ENCODE peak calls at places on chromosomes 16 and 17, in four cellular contexts. H, V, Z and E are unnamed samples.

GRCh38 chr17:30323262-30323894 is 10.5 kb downstream of the TMIGD1 start:
- DNase-seq in V (no peak), H (no peak), Z (no peak), E (no peak)

GRCh38 chr16:2081201-2081600 is 33.4 kb downstream of the TSC2 start:
- DNase-seq in V (no peak), Z (no peak), H (no peak), E (no peak)

GRCh38 chr17:48002920-48003685 is 32.2 kb downstream of the CDK5RAP3 start:
- DNase-seq in Z (peak; percentile 79), V (peak; percentile 70), H (no peak), E (no peak)

GRCh38 chr17:69084911-69085310 is 24.2 kb upstream of the ABCA9 start:
- DNase-seq in Z (peak; percentile 92), V (peak; percentile 73), H (peak; percentile 84), E (no peak)

GRCh38 chr16:85988723-85989313 is 89.9 kb downstream of the IRF8 start:
- DNase-seq in V (no peak), H (no peak), Z (no peak), E (no peak)

GRCh38 chr16:85615014-85615851 is 2.1 kb downstream of the GSE1 start:
- DNase-seq in Z (peak; percentile 70), H (peak; percentile 86), V (peak; percentile 73), E (no peak)

GRCh38 chr16:24810951-24811843 is 34.6 kb upstream of the SLC5A11 start:
- DNase-seq in H (no peak), V (no peak), Z (no peak), E (no peak)

GRCh38 chr16:75385507-75386152 is 47.7 kb downstream of the CFDP1 start:
- DNase-seq in Z (no peak), H (peak; percentile 64), V (no peak), E (peak; percentile 88)

GRCh38 chr17:72342061-72342460 is 221.2 kb downstream of the SOX9 start:
- DNase-seq in V (no peak), Z (no peak), H (peak; percentile 43), E (no peak)

DNA sequence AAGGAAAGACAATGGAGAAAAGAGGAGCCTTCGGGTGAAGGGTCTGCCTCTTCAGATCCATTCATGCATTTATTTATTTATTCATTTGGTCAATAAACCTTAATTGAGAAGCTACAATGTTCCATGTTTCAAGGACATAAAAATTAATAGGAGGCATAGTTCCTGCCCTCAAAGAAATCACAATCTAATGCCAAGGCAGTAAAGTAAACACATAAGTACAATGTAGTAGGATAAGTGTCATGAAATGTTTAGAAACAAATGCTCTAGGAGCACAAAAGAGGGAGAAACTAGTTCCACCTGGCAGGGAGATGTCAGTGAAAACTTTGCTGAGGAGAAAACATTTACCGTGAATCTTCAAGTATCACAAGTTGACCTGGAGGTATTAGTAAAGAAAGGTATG is 103.5 kb upstream of the NOG start:
- DNase-seq in V (no peak), Z (no peak), H (no peak), E (no peak)
- H4K5ac ChIP-seq in V (no peak overlapping the region), Z (no peak overlapping the region), H (no peak overlapping the region), E (no peak overlapping the region)

GRCh38 chr17:12391468-12391867 is 274.2 kb upstream of the MYOCD start:
- DNase-seq in V (no peak), Z (no peak), H (no peak), E (no peak)
- H4K5ac ChIP-seq in V (no peak overlapping the region), Z (no peak overlapping the region), H (no peak overlapping the region), E (no peak overlapping the region)

GRCh38 chr16:53673189-53673588 is 30.5 kb downstream of the RPGRIP1L start:
- DNase-seq in V (no peak), Z (no peak), H (no peak), E (no peak)
- H4K5ac ChIP-seq in V (no peak overlapping the region), Z (no peak overlapping the region), H (no peak overlapping the region), E (no peak overlapping the region)

GRCh38 chr16:57995721-57996405 is 4.6 kb downstream of the ZNF319 start:
- DNase-seq in V (no peak), H (no peak), Z (no peak), E (no peak)
- H4K5ac ChIP-seq in V (no peak overlapping the region), H (no peak overlapping the region), Z (no peak overlapping the region), E (no peak overlapping the region)

GRCh38 chr16:68762996-68763756 is 26.1 kb downstream of the CDH1 start:
- DNase-seq in Z (peak; percentile 70), H (peak; percentile 68), V (peak; percentile 67), E (no peak)
- H4K5ac ChIP-seq in Z (no peak overlapping the region), H (no peak overlapping the region), V (peak overlapping the region; percentile 2), E (no peak overlapping the region)

GRCh38 chr17:58335779-58336455 is 7.3 kb upstream of the TSPOAP1 start:
- DNase-seq in H (peak; percentile 51), Z (no peak), V (no peak), E (no peak)
- H4K5ac ChIP-seq in H (no peak overlapping the region), Z (no peak overlapping the region), V (no peak overlapping the region), E (peak overlapping the region; percentile 100)

GRCh38 chr16:66690106-66690847 is 6.3 kb downstream of the CMTM4 start:
- DNase-seq in Z (no peak), V (no peak), H (no peak), E (no peak)
- H4K5ac ChIP-seq in Z (no peak overlapping the region), V (no peak overlapping the region), H (no peak overlapping the region), E (no peak overlapping the region)

GRCh38 chr16:66372078-66372897 is 5.8 kb downstream of the CDH5 start:
- DNase-seq in H (no peak), Z (no peak), V (no peak), E (no peak)
- H4K5ac ChIP-seq in H (no peak overlapping the region), Z (no peak overlapping the region), V (no peak overlapping the region), E (no peak overlapping the region)